ENCODE peak calls at places on chromosome 2, in seven cellular contexts. F, D, U, O, Y, L and P are unnamed samples.

GRCh38 chr2:36672199-36672598 is 24.3 kb upstream of the VIT start:
- DNase-seq in U (no peak), F (no peak), D (peak), L (no peak), O (no peak), Y (no peak), P (peak)

GRCh38 chr2:101974663-101975062 is 17.1 kb upstream of the IL1R2 start:
- DNase-seq in Y (no peak), D (no peak), O (no peak), F (no peak), L (no peak), U (no peak), P (peak)

GRCh38 chr2:151637284-151637781 is 96.9 kb downstream of the NEB start:
- DNase-seq in O (no peak), D (no peak), Y (peak), F (peak), L (peak), U (no peak), P (no peak)

GRCh38 chr2:128386066-128386465 is 67.4 kb upstream of the HS6ST1 start:
- DNase-seq in F (no peak), U (peak), Y (no peak), D (no peak), O (no peak), L (no peak), P (no peak)

GRCh38 chr2:224008702-224009261 is 30.3 kb downstream of the SERPINE2 start:
- DNase-seq in U (no peak), Y (no peak), L (no peak), F (no peak), D (no peak), O (no peak), P (no peak)

GRCh38 chr2:217105733-217106649 is 246.1 kb upstream of the TNP1 start:
- DNase-seq in F (no peak), L (no peak), U (peak), O (peak), D (peak), Y (no peak), P (no peak)

GRCh38 chr2:72917138-72917874 is at the start of gene EMX1:
- DNase-seq in F (peak), O (no peak), L (no peak), U (no peak), D (no peak), Y (peak), P (peak)

GRCh38 chr2:168470188-168470879 is 14.3 kb downstream of the CERS6 start:
- DNase-seq in O (no peak), U (no peak), D (no peak), Y (no peak), F (no peak), L (no peak), P (peak)

GRCh38 chr2:1685957-1686783 is 58.1 kb downstream of the PXDN start:
- DNase-seq in O (peak), U (no peak), F (no peak), L (no peak), D (no peak), Y (no peak), P (no peak)

GRCh38 chr2:53216805-53217204 is 550.8 kb upstream of the CHAC2 start:
- DNase-seq in Y (no peak), U (no peak), F (no peak), D (no peak), L (no peak), O (no peak), P (no peak)

GRCh38 chr2:128308889-128309288 is 9.8 kb downstream of the HS6ST1 start:
- DNase-seq in L (no peak), O (no peak), D (no peak), U (no peak), F (no peak), Y (no peak), P (no peak)

GRCh38 chr2:45069711-45070664 is 60.7 kb upstream of the SIX2 start:
- DNase-seq in L (no peak), F (no peak), O (no peak), D (no peak), U (no peak), Y (no peak), P (no peak)

GRCh38 chr2:226738821-226739507 is 60.7 kb downstream of the IRS1 start:
- DNase-seq in L (no peak), F (no peak), Y (no peak), U (no peak), D (no peak), O (no peak), P (peak)